ENCODE peak calls at places on chromosomes 4 and X, in five cellular contexts. X, C, V, P and I are unnamed samples. For H3K9me3 and H3K4me1, the result is how much of the 10 kb centered on the place peaks cover.

GRCh38 chr4:15233626-15234025 is 194.2 kb upstream of the C1QTNF7 start:
- DNase-seq in C (no peak), V (no peak), P (no peak), X (no peak), I (no peak)

GRCh38 chr4:105240037-105240436 is 93.4 kb downstream of the TET2 start:
- DNase-seq in X (no peak), C (no peak), V (no peak), P (no peak), I (no peak)

GRCh38 chr4:18570370-18570769 is 548.8 kb upstream of the LCORL start:
- DNase-seq in V (no peak), P (no peak), C (no peak), X (no peak), I (no peak)

GRCh38 chr4:1866095-1866755 is 5.0 kb upstream of the NSD2 start:
- DNase-seq in V (no peak), P (no peak), X (peak), C (no peak), I (no peak)

GRCh38 chr4:19164334-19164733 is 1087.4 kb upstream of the SLIT2 start:
- DNase-seq in C (no peak), P (no peak), V (no peak), X (no peak), I (no peak)

GRCh38 chr4:118224239-118224829 is 128.5 kb downstream of the PRSS12 start:
- DNase-seq in X (peak), V (peak), P (no peak), C (peak), I (no peak)

GRCh38 chr4:55865228-55865806 is 11.9 kb downstream of the EXOC1 start:
- DNase-seq in X (no peak), V (no peak), P (no peak), C (no peak), I (no peak)

GRCh38 chrX:131792789-131793462 is 230.2 kb upstream of the STK26 start:
- DNase-seq in C (no peak), V (no peak), X (no peak), P (peak), I (peak)

GRCh38 chr4:13588954-13589353 is 38.6 kb downstream of the BOD1L1 start:
- DNase-seq in V (no peak), X (no peak), C (no peak), P (no peak), I (no peak)

GRCh38 chr4:103754844-103755243 is 35.1 kb upstream of the TACR3 start:
- DNase-seq in C (no peak), V (no peak), P (no peak), X (peak), I (no peak)

GRCh38 chr4:74456056-74456744 is 11.3 kb downstream of the AREG start:
- DNase-seq in V (no peak), P (no peak), X (no peak), C (no peak), I (no peak)

GRCh38 chrX:148771440-148771839 is 271.0 kb downstream of the AFF2 start:
- DNase-seq in P (no peak), X (no peak), C (no peak), V (no peak), I (no peak)

GRCh38 chrX:45710081-45710801 is 509.6 kb upstream of the DIPK2B start:
- DNase-seq in V (no peak), C (no peak), P (no peak), X (no peak), I (no peak)

DNA sequence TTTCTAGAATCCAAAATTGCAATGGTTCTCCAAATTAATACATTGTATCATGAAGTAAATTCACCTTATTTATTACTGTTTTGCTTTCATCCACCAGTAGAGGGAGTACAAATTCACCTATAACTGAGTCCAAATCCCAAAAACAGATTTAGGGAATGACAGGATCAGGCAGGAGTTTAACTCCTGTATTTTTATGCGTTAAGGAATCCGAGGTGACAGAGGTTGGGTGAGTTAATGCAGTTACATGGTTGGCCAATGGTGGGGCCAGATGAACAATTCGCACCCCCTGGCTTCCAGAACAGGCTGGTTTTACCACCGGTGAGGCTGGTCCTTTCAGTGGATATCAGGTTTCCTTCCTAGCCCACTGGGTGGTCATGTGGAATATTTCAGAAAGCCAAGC is 82.4 kb downstream of the MTNR1A start:
- DNase-seq in X (peak), V (peak), C (peak), P (no peak), I (no peak)
- H3K4me3 ChIP-seq in X (no peak), V (no peak), C (no peak), P (no peak), I (no peak)

DNA sequence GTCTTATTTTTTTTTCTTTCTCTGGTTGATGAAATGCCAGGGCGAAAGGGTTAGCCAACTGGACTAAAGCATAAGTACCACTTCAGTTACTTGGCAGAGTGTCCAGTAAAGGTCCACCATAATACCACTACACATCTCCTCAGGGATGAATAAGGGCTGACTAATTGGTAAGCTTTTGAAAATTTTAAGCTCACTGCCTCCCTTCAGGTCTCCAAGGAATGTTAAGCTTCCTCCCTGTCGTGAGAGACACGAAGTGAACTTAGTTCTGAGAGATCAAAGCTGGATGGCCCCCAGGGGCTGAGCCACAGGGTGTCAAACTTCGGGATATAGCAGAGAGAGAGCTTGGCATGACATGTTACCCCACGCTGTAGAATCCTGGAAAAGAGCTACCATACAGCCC is 111.4 kb downstream of the VSIG4 start:
- DNase-seq in V (no peak), X (no peak), P (no peak), C (no peak), I (no peak)
- H3K9me3 ChIP-seq in V (under half), X (under half), P (under half), C (under half), I (under half)

DNA sequence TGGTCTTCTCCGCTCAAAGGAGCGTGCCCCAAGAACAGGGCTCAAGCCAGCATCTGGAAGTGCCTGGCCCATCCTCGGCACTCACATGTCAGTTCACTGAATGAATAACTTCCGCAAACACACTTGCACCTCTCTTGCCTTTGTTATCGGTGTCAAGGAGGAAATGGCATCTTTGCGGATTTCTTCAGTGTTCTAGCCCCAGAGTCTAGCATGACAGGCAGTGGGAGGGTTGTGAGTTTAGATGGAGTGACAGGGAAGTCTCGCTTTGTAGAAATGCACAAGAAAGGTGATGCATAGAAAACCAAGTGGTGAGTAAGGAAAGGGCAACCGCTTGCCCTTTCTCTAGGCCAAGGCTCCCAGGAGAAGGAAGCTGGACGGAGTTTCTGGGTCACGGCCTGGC is 17.6 kb upstream of the MECP2 start:
- DNase-seq in V (no peak), X (no peak), P (no peak), C (no peak), I (no peak)
- H3K4me1 ChIP-seq in V (under half), X (under half), P (under half), C (under half), I (under half)

GRCh38 chr4:174437756-174438155 is 84.5 kb downstream of the HPGD start:
- DNase-seq in V (no peak), C (no peak), P (no peak), X (no peak), I (no peak)

GRCh38 chr4:174437324-174437723 is 85.0 kb downstream of the HPGD start:
- DNase-seq in P (no peak), C (no peak), X (no peak), V (no peak), I (no peak)

GRCh38 chr4:174435981-174436776 is 86.1 kb downstream of the HPGD start:
- DNase-seq in P (no peak), X (no peak), C (no peak), V (no peak), I (no peak)

GRCh38 chr4:174434455-174434854 is 87.8 kb downstream of the HPGD start:
- DNase-seq in P (no peak), C (no peak), X (no peak), V (no peak), I (no peak)

DNA sequence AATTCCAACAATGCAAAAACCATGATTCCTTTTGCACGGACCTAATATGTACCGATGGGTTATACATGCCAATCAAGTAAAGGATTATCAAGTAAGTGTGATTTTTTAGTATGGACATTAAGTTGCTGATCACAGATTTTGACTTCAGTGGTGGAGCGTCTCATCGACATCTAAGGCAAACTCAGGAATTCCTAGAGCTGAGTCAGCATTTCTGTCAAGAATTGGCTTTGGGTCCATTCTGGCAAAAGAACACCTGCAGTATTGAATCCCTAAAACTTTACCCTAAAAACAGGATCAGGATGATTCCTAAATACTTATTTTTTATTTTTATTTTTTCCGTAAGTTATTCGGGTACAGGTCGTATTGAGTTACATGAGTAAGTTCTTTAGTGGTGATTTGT is 83.6 kb downstream of the HPGD start:
- DNase-seq in X (no peak), P (no peak), V (no peak), C (no peak), I (no peak)
- H3K4me3 ChIP-seq in X (no peak), P (no peak), V (no peak), C (no peak), I (no peak)

GRCh38 chrX:1442016-1442665 is 10.6 kb downstream of the ASMTL start:
- DNase-seq in X (no peak), V (no peak), C (no peak), P (no peak), I (peak)

GRCh38 chrX:1444896-1445480 is 7.7 kb downstream of the ASMTL start:
- DNase-seq in X (no peak), P (no peak), V (no peak), C (no peak), I (no peak)

GRCh38 chrX:1442724-1443367 is 9.9 kb downstream of the ASMTL start:
- DNase-seq in X (no peak), V (no peak), P (no peak), C (no peak), I (peak)

GRCh38 chrX:1440506-1440905 is 12.2 kb downstream of the ASMTL start:
- DNase-seq in V (no peak), P (no peak), X (no peak), C (no peak), I (no peak)

DNA sequence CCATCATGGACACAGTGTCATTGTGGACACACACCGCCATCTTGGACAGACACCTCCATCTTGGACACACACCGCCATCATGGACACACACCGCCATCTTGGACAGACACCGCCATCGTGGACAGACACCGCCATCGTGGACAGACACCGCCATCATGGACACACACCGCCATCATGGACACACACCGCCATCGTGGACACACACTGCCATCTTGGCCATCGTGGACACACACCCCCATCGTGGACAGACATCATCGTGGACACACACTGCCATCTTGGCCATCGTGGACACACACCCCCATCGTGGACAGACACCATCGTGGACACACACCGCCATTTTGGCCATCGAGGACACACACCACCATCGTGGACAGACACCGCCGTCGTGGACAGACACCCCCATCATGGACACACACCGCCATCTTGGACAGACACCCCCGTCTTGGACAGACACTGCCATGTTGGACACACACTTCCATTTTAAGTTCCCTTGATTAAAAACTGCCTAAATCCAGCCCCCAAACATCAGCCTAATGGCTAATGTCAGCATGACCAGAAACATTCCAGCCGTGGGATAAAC is 9.1 kb downstream of the ASMTL start:
- DNase-seq in X (no peak), C (no peak), P (no peak), V (no peak), I (peak)
- H3K9me3 ChIP-seq in X (under half), C (under half), P (under half), V (under half), I (under half)